ENCODE peak calls at places on chromosomes 4 and X, in nine cellular contexts. One of them, this sample, is unnamed. For H3K36me3, the result is how much of the 10 kb centered on the place peaks cover.

GRCh38 chr4:173044340-173044739 is 124.3 kb upstream of the GALNT7 start:
- DNase-seq in GM23248: no peak
- DNase-seq in mucosa of descending colon: no peak
- DNase-seq in cardiac muscle cell: no peak
- DNase-seq in BJ: no peak
- DNase-seq in neural progenitor cell: no peak
- DNase-seq in endodermal cell: no peak
- DNase-seq in heart right ventricle: no peak
- DNase-seq in OCI-LY7: no peak
- DNase-seq in this sample: no peak

GRCh38 chrX:21975827-21976226 is 35.3 kb downstream of the SMS start:
- DNase-seq in GM23248: peak
- DNase-seq in mucosa of descending colon: no peak
- DNase-seq in cardiac muscle cell: no peak
- DNase-seq in BJ: no peak
- DNase-seq in neural progenitor cell: no peak
- DNase-seq in endodermal cell: no peak
- DNase-seq in heart right ventricle: no peak
- DNase-seq in OCI-LY7: no peak
- DNase-seq in this sample: peak

GRCh38 chrX:3711331-3711917 is 2.0 kb downstream of the PRKX start:
- DNase-seq in GM23248: no peak
- DNase-seq in mucosa of descending colon: peak
- DNase-seq in cardiac muscle cell: no peak
- DNase-seq in BJ: no peak
- DNase-seq in neural progenitor cell: no peak
- DNase-seq in endodermal cell: no peak
- DNase-seq in heart right ventricle: peak
- DNase-seq in OCI-LY7: peak
- DNase-seq in this sample: no peak

GRCh38 chr4:166257891-166258290 is 384.9 kb downstream of the TLL1 start:
- DNase-seq in GM23248: no peak
- DNase-seq in mucosa of descending colon: no peak
- DNase-seq in cardiac muscle cell: no peak
- DNase-seq in BJ: no peak
- DNase-seq in neural progenitor cell: no peak
- DNase-seq in endodermal cell: no peak
- DNase-seq in heart right ventricle: no peak
- DNase-seq in OCI-LY7: no peak
- DNase-seq in this sample: no peak

GRCh38 chrX:136488706-136489105 is 959 bp downstream of the BRS3 start:
- DNase-seq in GM23248: no peak
- DNase-seq in mucosa of descending colon: no peak
- DNase-seq in cardiac muscle cell: no peak
- DNase-seq in BJ: no peak
- DNase-seq in neural progenitor cell: no peak
- DNase-seq in endodermal cell: no peak
- DNase-seq in heart right ventricle: no peak
- DNase-seq in OCI-LY7: no peak
- DNase-seq in this sample: no peak

GRCh38 chr4:14681330-14681729 is 321.0 kb upstream of the CPEB2 start:
- DNase-seq in GM23248: no peak
- DNase-seq in mucosa of descending colon: no peak
- DNase-seq in cardiac muscle cell: no peak
- DNase-seq in BJ: no peak
- DNase-seq in neural progenitor cell: no peak
- DNase-seq in endodermal cell: no peak
- DNase-seq in heart right ventricle: no peak
- DNase-seq in OCI-LY7: no peak
- DNase-seq in this sample: no peak

GRCh38 chr4:72318771-72319170 is 250.2 kb downstream of the ADAMTS3 start:
- DNase-seq in GM23248: peak
- DNase-seq in mucosa of descending colon: no peak
- DNase-seq in cardiac muscle cell: no peak
- DNase-seq in BJ: no peak
- DNase-seq in neural progenitor cell: no peak
- DNase-seq in endodermal cell: no peak
- DNase-seq in heart right ventricle: no peak
- DNase-seq in OCI-LY7: no peak
- DNase-seq in this sample: peak

GRCh38 chr4:15682790-15683495 is 1.3 kb downstream of the FAM200B start:
- DNase-seq in GM23248: no peak
- DNase-seq in mucosa of descending colon: no peak
- DNase-seq in cardiac muscle cell: no peak
- DNase-seq in BJ: no peak
- DNase-seq in neural progenitor cell: no peak
- DNase-seq in endodermal cell: no peak
- DNase-seq in heart right ventricle: no peak
- DNase-seq in OCI-LY7: no peak
- DNase-seq in this sample: peak

GRCh38 chrX:151801980-151802379 is 67.4 kb downstream of the CNGA2 start:
- DNase-seq in GM23248: peak
- DNase-seq in mucosa of descending colon: no peak
- DNase-seq in cardiac muscle cell: no peak
- DNase-seq in BJ: no peak
- DNase-seq in neural progenitor cell: no peak
- DNase-seq in endodermal cell: no peak
- DNase-seq in heart right ventricle: no peak
- DNase-seq in OCI-LY7: no peak
- DNase-seq in this sample: no peak

GRCh38 chr4:71029504-71029903 is 36.1 kb downstream of the DCK start:
- DNase-seq in GM23248: peak
- DNase-seq in mucosa of descending colon: no peak
- DNase-seq in cardiac muscle cell: no peak
- DNase-seq in BJ: no peak
- DNase-seq in neural progenitor cell: peak
- DNase-seq in endodermal cell: no peak
- DNase-seq in heart right ventricle: no peak
- DNase-seq in OCI-LY7: no peak
- DNase-seq in this sample: no peak

GRCh38 chr4:71025654-71026053 is 32.2 kb downstream of the DCK start:
- DNase-seq in GM23248: no peak
- DNase-seq in mucosa of descending colon: no peak
- DNase-seq in cardiac muscle cell: no peak
- DNase-seq in BJ: no peak
- DNase-seq in neural progenitor cell: no peak
- DNase-seq in endodermal cell: no peak
- DNase-seq in heart right ventricle: no peak
- DNase-seq in OCI-LY7: no peak
- DNase-seq in this sample: no peak

GRCh38 chr4:71026086-71026485 is 32.6 kb downstream of the DCK start:
- DNase-seq in GM23248: peak
- DNase-seq in mucosa of descending colon: no peak
- DNase-seq in cardiac muscle cell: peak
- DNase-seq in BJ: peak
- DNase-seq in neural progenitor cell: no peak
- DNase-seq in endodermal cell: no peak
- DNase-seq in heart right ventricle: peak
- DNase-seq in OCI-LY7: no peak
- DNase-seq in this sample: peak

DNA sequence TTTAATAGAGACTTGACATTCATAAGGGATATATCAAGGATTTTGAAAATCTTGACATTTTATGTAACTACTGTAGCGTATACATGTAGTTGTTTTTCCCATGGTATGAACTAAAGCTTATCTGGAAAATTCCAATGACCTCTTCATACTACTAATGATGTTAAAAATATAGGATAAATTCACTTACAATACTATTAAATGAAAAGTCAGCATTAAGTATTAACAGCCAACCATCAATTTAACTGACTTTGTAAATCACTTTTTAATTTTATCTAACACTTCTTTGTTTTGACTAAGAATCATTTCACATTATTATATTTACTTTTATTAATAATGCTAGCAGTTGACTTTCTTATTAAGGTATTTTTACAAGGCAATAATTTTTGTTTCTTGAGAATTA is 34.2 kb downstream of the DCK start:
- DNase-seq in GM23248: no peak
- DNase-seq in mucosa of descending colon: no peak
- DNase-seq in cardiac muscle cell: no peak
- DNase-seq in BJ: no peak
- DNase-seq in neural progenitor cell: no peak
- DNase-seq in endodermal cell: no peak
- DNase-seq in heart right ventricle: no peak
- DNase-seq in OCI-LY7: no peak
- DNase-seq in this sample: no peak
- H3K36me3 ChIP-seq in GM23248: under half
- H3K36me3 ChIP-seq in mucosa of descending colon: under half
- H3K36me3 ChIP-seq in cardiac muscle cell: under half
- H3K36me3 ChIP-seq in BJ: under half
- H3K36me3 ChIP-seq in neural progenitor cell: under half
- H3K36me3 ChIP-seq in endodermal cell: half or more
- H3K36me3 ChIP-seq in heart right ventricle: under half
- H3K36me3 ChIP-seq in OCI-LY7: half or more
- H3K36me3 ChIP-seq in this sample: under half

DNA sequence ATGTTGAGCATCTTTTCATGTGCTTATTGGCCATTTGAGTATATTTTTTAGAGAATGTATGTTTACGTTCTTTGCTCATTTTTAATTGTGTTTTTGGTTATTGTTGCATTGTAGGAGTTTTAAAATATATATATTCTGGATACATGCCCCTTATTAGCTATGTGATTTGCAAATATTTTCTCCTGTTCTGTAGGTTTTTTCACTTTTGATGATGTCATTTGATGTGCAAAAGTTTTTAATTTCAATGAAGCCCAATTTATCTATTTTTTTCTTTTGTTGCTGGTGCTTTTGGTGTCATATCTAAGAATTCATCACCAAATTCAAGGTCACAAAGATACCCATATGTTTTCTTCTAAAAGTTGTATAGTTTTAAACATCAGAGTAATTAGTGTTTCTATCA is 6.8 kb downstream of the ARMCX5 start:
- DNase-seq in GM23248: no peak
- DNase-seq in mucosa of descending colon: no peak
- DNase-seq in cardiac muscle cell: no peak
- DNase-seq in BJ: no peak
- DNase-seq in neural progenitor cell: no peak
- DNase-seq in endodermal cell: no peak
- DNase-seq in heart right ventricle: no peak
- DNase-seq in OCI-LY7: no peak
- DNase-seq in this sample: no peak
- H3K36me3 ChIP-seq in GM23248: under half
- H3K36me3 ChIP-seq in mucosa of descending colon: under half
- H3K36me3 ChIP-seq in cardiac muscle cell: under half
- H3K36me3 ChIP-seq in BJ: under half
- H3K36me3 ChIP-seq in neural progenitor cell: under half
- H3K36me3 ChIP-seq in endodermal cell: under half
- H3K36me3 ChIP-seq in heart right ventricle: under half
- H3K36me3 ChIP-seq in OCI-LY7: under half
- H3K36me3 ChIP-seq in this sample: under half

GRCh38 chr4:155604718-155605601 is 61.7 kb upstream of the GUCY1A1 start:
- DNase-seq in GM23248: peak
- DNase-seq in mucosa of descending colon: no peak
- DNase-seq in cardiac muscle cell: no peak
- DNase-seq in BJ: peak
- DNase-seq in neural progenitor cell: no peak
- DNase-seq in endodermal cell: no peak
- DNase-seq in heart right ventricle: peak
- DNase-seq in OCI-LY7: no peak
- DNase-seq in this sample: peak
- H3K36me3 ChIP-seq in GM23248: under half
- H3K36me3 ChIP-seq in mucosa of descending colon: under half
- H3K36me3 ChIP-seq in cardiac muscle cell: under half
- H3K36me3 ChIP-seq in BJ: under half
- H3K36me3 ChIP-seq in neural progenitor cell: under half
- H3K36me3 ChIP-seq in endodermal cell: under half
- H3K36me3 ChIP-seq in heart right ventricle: under half
- H3K36me3 ChIP-seq in OCI-LY7: under half
- H3K36me3 ChIP-seq in this sample: under half

GRCh38 chr4:108144451-108144850 is 24.3 kb downstream of the LEF1 start:
- DNase-seq in GM23248: no peak
- DNase-seq in mucosa of descending colon: no peak
- DNase-seq in cardiac muscle cell: no peak
- DNase-seq in BJ: no peak
- DNase-seq in neural progenitor cell: no peak
- DNase-seq in endodermal cell: no peak
- DNase-seq in heart right ventricle: no peak
- DNase-seq in OCI-LY7: no peak
- DNase-seq in this sample: no peak
- H3K36me3 ChIP-seq in GM23248: under half
- H3K36me3 ChIP-seq in mucosa of descending colon: under half
- H3K36me3 ChIP-seq in cardiac muscle cell: under half
- H3K36me3 ChIP-seq in BJ: under half
- H3K36me3 ChIP-seq in neural progenitor cell: under half
- H3K36me3 ChIP-seq in endodermal cell: under half
- H3K36me3 ChIP-seq in heart right ventricle: under half
- H3K36me3 ChIP-seq in OCI-LY7: half or more
- H3K36me3 ChIP-seq in this sample: under half

DNA sequence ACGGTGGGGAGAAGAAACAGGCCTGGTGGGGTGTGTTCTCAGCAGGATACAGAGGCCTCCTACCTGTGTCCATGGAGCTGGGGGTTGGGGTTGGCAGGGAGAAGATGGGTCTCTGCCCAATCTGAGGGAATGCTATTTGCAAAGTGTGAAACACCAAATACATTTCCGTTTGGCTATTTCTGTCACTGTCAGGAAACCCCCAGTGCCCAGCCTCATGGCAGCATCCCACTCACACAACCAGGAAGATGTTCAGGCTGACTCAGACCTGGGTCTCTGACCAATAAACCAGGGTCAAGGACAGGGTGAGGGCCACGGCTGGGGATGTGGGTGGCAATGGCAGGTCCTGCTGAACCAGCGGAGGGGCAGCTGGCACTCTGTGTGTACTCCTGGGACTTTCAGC is 41.3 kb downstream of the BCOR start:
- DNase-seq in GM23248: no peak
- DNase-seq in mucosa of descending colon: no peak
- DNase-seq in cardiac muscle cell: no peak
- DNase-seq in BJ: no peak
- DNase-seq in neural progenitor cell: no peak
- DNase-seq in endodermal cell: no peak
- DNase-seq in heart right ventricle: no peak
- DNase-seq in OCI-LY7: no peak
- DNase-seq in this sample: no peak
- H3K36me3 ChIP-seq in GM23248: under half
- H3K36me3 ChIP-seq in mucosa of descending colon: under half
- H3K36me3 ChIP-seq in cardiac muscle cell: half or more
- H3K36me3 ChIP-seq in BJ: under half
- H3K36me3 ChIP-seq in neural progenitor cell: under half
- H3K36me3 ChIP-seq in endodermal cell: half or more
- H3K36me3 ChIP-seq in heart right ventricle: under half
- H3K36me3 ChIP-seq in OCI-LY7: half or more
- H3K36me3 ChIP-seq in this sample: under half

GRCh38 chr4:86744570-86744969 is 104.6 kb downstream of the SLC10A6 start:
- DNase-seq in GM23248: no peak
- DNase-seq in mucosa of descending colon: no peak
- DNase-seq in cardiac muscle cell: no peak
- DNase-seq in BJ: no peak
- DNase-seq in neural progenitor cell: no peak
- DNase-seq in endodermal cell: no peak
- DNase-seq in heart right ventricle: no peak
- DNase-seq in OCI-LY7: no peak
- DNase-seq in this sample: no peak

GRCh38 chr4:86749121-86749520 is 100.1 kb downstream of the SLC10A6 start:
- DNase-seq in GM23248: no peak
- DNase-seq in mucosa of descending colon: no peak
- DNase-seq in cardiac muscle cell: no peak
- DNase-seq in BJ: no peak
- DNase-seq in neural progenitor cell: no peak
- DNase-seq in endodermal cell: no peak
- DNase-seq in heart right ventricle: no peak
- DNase-seq in OCI-LY7: no peak
- DNase-seq in this sample: no peak
- H3K36me3 ChIP-seq in GM23248: under half
- H3K36me3 ChIP-seq in mucosa of descending colon: under half
- H3K36me3 ChIP-seq in cardiac muscle cell: under half
- H3K36me3 ChIP-seq in BJ: under half
- H3K36me3 ChIP-seq in neural progenitor cell: under half
- H3K36me3 ChIP-seq in endodermal cell: half or more
- H3K36me3 ChIP-seq in heart right ventricle: under half
- H3K36me3 ChIP-seq in OCI-LY7: under half
- H3K36me3 ChIP-seq in this sample: half or more

This sample was measured in adipocyte.